ENCODE peak calls at places on chromosomes 16 and 17, in seven cellular contexts. H, I, M, T, F, N and S are unnamed samples.

GRCh38 chr17:68255731-68256538 is 8.1 kb downstream of the AMZ2 start:
- DNase-seq in H (no peak), I (no peak), M (no peak), T (no peak), F (no peak), N (no peak), S (no peak)

GRCh38 chr16:53598513-53599266 is 95.7 kb upstream of the AKTIP start:
- DNase-seq in H (no peak), I (no peak), M (peak; percentile 83), T (no peak), F (no peak), N (no peak), S (no peak)

GRCh38 chr17:44552361-44552760 is 4.9 kb upstream of the FZD2 start:
- DNase-seq in H (no peak), I (no peak), M (no peak), T (no peak), F (no peak), N (no peak), S (peak; percentile 51)

GRCh38 chr16:1088295-1089170 is 7.5 kb downstream of the C1QTNF8 start:
- DNase-seq in H (no peak), I (no peak), M (no peak), T (no peak), F (no peak), N (no peak), S (no peak)

GRCh38 chr17:45431531-45432404 is 902 bp downstream of the ARHGAP27 start:
- DNase-seq in H (no peak), I (no peak), M (peak; percentile 78), T (peak; percentile 81), F (peak; percentile 75), N (peak; percentile 31), S (peak; percentile 75)

GRCh38 chr17:75589919-75590303 is 2.3 kb downstream of the MYO15B start:
- DNase-seq in H (no peak), I (no peak), M (no peak), T (no peak), F (no peak), N (no peak), S (no peak)

GRCh38 chr16:72913551-72913950 is 134.4 kb downstream of the ZFHX3 start:
- DNase-seq in H (no peak), I (no peak), M (no peak), T (no peak), F (no peak), N (no peak), S (no peak)

GRCh38 chr16:30948956-30949654 is at the start of gene ORAI3:
- DNase-seq in H (no peak), I (peak; percentile 63), M (no peak), T (peak; percentile 58), F (peak; percentile 60), N (no peak), S (peak; percentile 70)

GRCh38 chr17:72063262-72063661 is 57.6 kb upstream of the SOX9 start:
- DNase-seq in H (no peak), I (no peak), M (no peak), T (no peak), F (no peak), N (no peak), S (no peak)

GRCh38 chr17:57488856-57489255 is 232.5 kb downstream of the MSI2 start:
- DNase-seq in H (no peak), I (no peak), M (no peak), T (no peak), F (no peak), N (no peak), S (no peak)

GRCh38 chr17:1941241-1942065 is 83.7 kb downstream of the RTN4RL1 start:
- DNase-seq in H (no peak), I (no peak), M (no peak), T (no peak), F (no peak), N (no peak), S (no peak)

GRCh38 chr17:15377200-15377599 is 35.8 kb upstream of the TEKT3 start:
- DNase-seq in H (no peak), I (peak; percentile 36), M (no peak), T (no peak), F (peak; percentile 64), N (peak; percentile 69), S (peak; percentile 31)

GRCh38 chr17:68238488-68238887 is 9.4 kb upstream of the AMZ2 start:
- DNase-seq in H (no peak), I (no peak), M (no peak), T (no peak), F (no peak), N (no peak), S (no peak)

GRCh38 chr17:65228734-65229390 is 91.7 kb downstream of the RGS9 start:
- DNase-seq in H (no peak), I (peak; percentile 65), M (peak; percentile 7), T (peak; percentile 71), F (peak; percentile 17), N (no peak), S (no peak)

GRCh38 chr17:48998557-48999440 is 1.6 kb downstream of the IGF2BP1 start:
- DNase-seq in H (no peak), I (peak; percentile 66), M (no peak), T (no peak), F (no peak), N (no peak), S (no peak)

GRCh38 chr16:52095466-52095865 is 451.5 kb downstream of the TOX3 start:
- DNase-seq in H (no peak), I (no peak), M (no peak), T (no peak), F (no peak), N (no peak), S (no peak)

GRCh38 chr17:73678999-73679398 is 34.8 kb upstream of the SDK2 start:
- DNase-seq in H (no peak), I (no peak), M (no peak), T (no peak), F (no peak), N (no peak), S (no peak)

GRCh38 chr16:84548971-84549844 is 44.7 kb upstream of the MEAK7 start:
- DNase-seq in H (no peak), I (peak; percentile 21), M (no peak), T (peak; percentile 60), F (no peak), N (no peak), S (no peak)

GRCh38 chr17:36993227-36993626 is 44.5 kb downstream of the AATF start:
- DNase-seq in H (no peak), I (no peak), M (peak; percentile 87), T (no peak), F (no peak), N (no peak), S (no peak)

GRCh38 chr17:50352693-50353599 is 7.0 kb downstream of the XYLT2 start:
- DNase-seq in H (no peak), I (no peak), M (no peak), T (no peak), F (no peak), N (no peak), S (no peak)

GRCh38 chr17:28476076-28476475 is 2.6 kb downstream of the SLC13A2 start:
- DNase-seq in H (no peak), I (no peak), M (no peak), T (no peak), F (no peak), N (no peak), S (no peak)

GRCh38 chr16:84740596-84741071 is 40.8 kb downstream of the USP10 start:
- DNase-seq in H (no peak), I (no peak), M (no peak), T (no peak), F (no peak), N (no peak), S (no peak)

GRCh38 chr17:16513858-16514257 is 21.9 kb upstream of the LRRC75A start:
- DNase-seq in H (no peak), I (no peak), M (no peak), T (no peak), F (no peak), N (no peak), S (no peak)

GRCh38 chr17:29190039-29190438 is 9.8 kb upstream of the MYO18A start:
- DNase-seq in H (no peak), I (no peak), M (no peak), T (no peak), F (no peak), N (no peak), S (no peak)

GRCh38 chr17:81685108-81685507 is 1.3 kb downstream of the HGS start:
- DNase-seq in H (no peak), I (peak; percentile 81), M (no peak), T (peak; percentile 81), F (peak; percentile 92), N (no peak), S (peak; percentile 65)

GRCh38 chr17:38464723-38465419 is 36.6 kb downstream of the ARHGAP23 start:
- DNase-seq in H (no peak), I (peak; percentile 94), M (no peak), T (no peak), F (peak; percentile 85), N (peak; percentile 64), S (peak; percentile 77)

GRCh38 chr16:80569440-80570105 is 28.8 kb downstream of the DYNLRB2 start:
- DNase-seq in H (no peak), I (peak; percentile 29), M (no peak), T (peak; percentile 88), F (peak; percentile 34), N (peak; percentile 79), S (peak; percentile 43)